ENCODE peak calls at places on chromosomes 2 and 18, in four cellular contexts. Q, S, Z and W are unnamed samples.

GRCh38 chr18:48862678-48863270 is 88.0 kb downstream of the SMAD7 start:
- DNase-seq in Q (no peak), S (no peak), Z (no peak), W (no peak)

GRCh38 chr2:219279916-219280516 is 850 bp downstream of the DNAJB2 start:
- DNase-seq in Q (no peak), S (no peak), Z (no peak), W (no peak)

GRCh38 chr18:25662247-25662646 is 310.3 kb upstream of the ZNF521 start:
- DNase-seq in Q (no peak), S (no peak), Z (no peak), W (no peak)

GRCh38 chr2:1421731-1422130 is 8.5 kb downstream of the TPO start:
- DNase-seq in Q (no peak), S (no peak), Z (no peak), W (no peak)

GRCh38 chr2:181395871-181396574 is 61.2 kb upstream of the ITGA4 start:
- DNase-seq in Q (no peak), S (no peak), Z (no peak), W (no peak)

GRCh38 chr18:33577688-33578370 is at the start of gene ASXL3:
- DNase-seq in Q (peak), S (peak), Z (peak), W (peak)

GRCh38 chr18:54805571-54806334 is 22.5 kb upstream of the RAB27B start:
- DNase-seq in Q (no peak), S (no peak), Z (no peak), W (no peak)

GRCh38 chr18:29226201-29226600 is 1049.3 kb upstream of the CDH2 start:
- DNase-seq in Q (no peak), S (no peak), Z (no peak), W (no peak)

GRCh38 chr2:213098612-213099011 is 52.8 kb downstream of the IKZF2 start:
- DNase-seq in Q (no peak), S (no peak), Z (no peak), W (no peak)

GRCh38 chr2:118241128-118241527 is 152.9 kb downstream of the INSIG2 start:
- DNase-seq in Q (no peak), S (no peak), Z (no peak), W (no peak)

GRCh38 chr18:12455511-12455910 is 47.8 kb downstream of the PRELID3A start:
- DNase-seq in Q (peak), S (no peak), Z (no peak), W (no peak)

GRCh38 chr18:49617329-49617695 is 55.5 kb downstream of the LIPG start:
- DNase-seq in Q (no peak), S (no peak), Z (no peak), W (no peak)

GRCh38 chr2:36889782-36890181 is 76.6 kb downstream of the STRN start:
- DNase-seq in Q (no peak), S (no peak), Z (no peak), W (no peak)

GRCh38 chr2:39778233-39778632 is 825 bp downstream of the THUMPD2 start:
- DNase-seq in Q (no peak), S (no peak), Z (no peak), W (no peak)

GRCh38 chr2:12310399-12310798 is 406.3 kb upstream of the TRIB2 start:
- DNase-seq in Q (no peak), S (no peak), Z (no peak), W (no peak)

GRCh38 chr2:60407398-60407797 is 146.1 kb downstream of the BCL11A start:
- DNase-seq in Q (no peak), S (no peak), Z (no peak), W (no peak)

GRCh38 chr18:49241852-49242251 is 218.6 kb downstream of the DYM start:
- DNase-seq in Q (no peak), S (no peak), Z (no peak), W (no peak)

GRCh38 chr2:189092936-189093335 is 86.6 kb downstream of the COL5A2 start:
- DNase-seq in Q (peak), S (no peak), Z (no peak), W (peak)

GRCh38 chr2:41595235-41595634 is 452.6 kb upstream of the PKDCC start:
- DNase-seq in Q (no peak), S (no peak), Z (no peak), W (no peak)

GRCh38 chr2:1730047-1730937 is 14.0 kb downstream of the PXDN start:
- DNase-seq in Q (no peak), S (no peak), Z (no peak), W (no peak)

GRCh38 chr2:171893196-171893823 is 734 bp downstream of the SLC25A12 start:
- DNase-seq in Q (no peak), S (no peak), Z (no peak), W (no peak)

GRCh38 chr18:63192885-63193349 is 126.7 kb downstream of the BCL2 start:
- DNase-seq in Q (no peak), S (no peak), Z (no peak), W (no peak)

GRCh38 chr2:143175435-143175834 is 46.2 kb downstream of the ARHGAP15 start:
- DNase-seq in Q (no peak), S (no peak), Z (no peak), W (no peak)

GRCh38 chr2:128783193-128783671 is 464.6 kb upstream of the HS6ST1 start:
- DNase-seq in Q (no peak), S (no peak), Z (no peak), W (no peak)

GRCh38 chr2:41031282-41031681 is 579.4 kb upstream of the SLC8A1 start:
- DNase-seq in Q (no peak), S (no peak), Z (no peak), W (no peak)

GRCh38 chr2:104375206-104375605 is 478.7 kb upstream of the POU3F3 start:
- DNase-seq in Q (no peak), S (no peak), Z (no peak), W (no peak)

GRCh38 chr2:129008055-129008880 is 689.6 kb upstream of the HS6ST1 start:
- DNase-seq in Q (no peak), S (no peak), Z (no peak), W (no peak)

GRCh38 chr2:96917008-96917575 is 47.2 kb upstream of the SEMA4C start:
- DNase-seq in Q (no peak), S (no peak), Z (no peak), W (no peak)

GRCh38 chr2:46983065-46983801 is 67.6 kb upstream of the MCFD2 start:
- DNase-seq in Q (no peak), S (no peak), Z (no peak), W (no peak)
- TF ChIP-seq CTCF in Q (no peak), S (no peak), Z (no peak), W (no peak)

DNA sequence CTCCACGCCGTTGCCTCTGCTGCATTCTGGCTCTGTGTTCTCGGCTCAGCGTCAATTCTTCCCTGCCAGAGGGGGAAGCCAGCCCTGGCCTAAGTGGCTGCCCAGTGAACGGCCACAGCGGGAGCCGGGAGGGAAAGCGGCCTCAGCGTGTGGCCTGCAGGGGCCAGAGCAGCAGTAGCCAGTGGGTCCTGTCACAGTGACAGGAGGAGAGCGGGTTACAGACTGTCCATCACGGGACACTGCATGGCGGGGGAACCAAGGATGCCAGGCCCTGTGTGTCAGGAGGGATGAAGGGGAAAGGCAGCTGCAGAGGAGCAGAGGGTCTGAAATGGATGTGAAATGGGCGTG is 39.7 kb downstream of the PDIA6 start:
- DNase-seq in Q (no peak), S (no peak), Z (no peak), W (no peak)
- TF ChIP-seq CTCF in Q (no peak), S (no peak), Z (no peak), W (no peak)

GRCh38 chr2:240856151-240856980 is 12.3 kb upstream of the AGXT start:
- DNase-seq in Q (no peak), S (no peak), Z (no peak), W (no peak)
- TF ChIP-seq CTCF in Q (no peak), S (peak), Z (peak), W (no peak)

GRCh38 chr2:47508641-47509040 is 105.7 kb downstream of the MSH2 start:
- DNase-seq in Q (no peak), S (no peak), Z (no peak), W (no peak)

GRCh38 chr2:47509250-47509649 is 106.3 kb downstream of the MSH2 start:
- DNase-seq in Q (no peak), S (no peak), Z (no peak), W (no peak)

GRCh38 chr2:47512581-47513083 is 109.7 kb downstream of the MSH2 start:
- DNase-seq in Q (no peak), S (no peak), Z (no peak), W (no peak)

GRCh38 chr2:47509981-47510380 is 107.0 kb downstream of the MSH2 start:
- DNase-seq in Q (no peak), S (no peak), Z (no peak), W (no peak)

DNA sequence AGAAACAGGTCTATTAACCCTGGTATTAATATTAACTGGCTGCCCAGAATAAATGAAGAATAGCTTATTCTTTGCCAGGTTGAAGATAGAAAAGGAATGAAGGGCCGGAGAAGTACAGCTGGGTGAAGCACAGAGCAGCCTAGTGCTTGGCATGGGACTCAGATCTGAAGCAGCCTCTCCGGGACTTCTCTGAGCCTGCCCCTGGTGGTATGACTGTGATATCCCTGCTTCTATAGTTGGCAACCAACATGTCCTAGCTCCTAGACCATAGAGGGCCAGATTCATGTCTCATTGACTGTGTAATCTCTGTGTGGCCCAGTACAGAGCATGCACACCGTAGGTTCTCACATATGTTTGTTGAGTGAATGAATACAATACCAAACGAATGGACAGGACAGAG is 107.8 kb downstream of the MSH2 start:
- DNase-seq in Q (no peak), S (no peak), Z (no peak), W (no peak)
- TF ChIP-seq CTCF in Q (no peak), S (no peak), Z (no peak), W (no peak)

DNA sequence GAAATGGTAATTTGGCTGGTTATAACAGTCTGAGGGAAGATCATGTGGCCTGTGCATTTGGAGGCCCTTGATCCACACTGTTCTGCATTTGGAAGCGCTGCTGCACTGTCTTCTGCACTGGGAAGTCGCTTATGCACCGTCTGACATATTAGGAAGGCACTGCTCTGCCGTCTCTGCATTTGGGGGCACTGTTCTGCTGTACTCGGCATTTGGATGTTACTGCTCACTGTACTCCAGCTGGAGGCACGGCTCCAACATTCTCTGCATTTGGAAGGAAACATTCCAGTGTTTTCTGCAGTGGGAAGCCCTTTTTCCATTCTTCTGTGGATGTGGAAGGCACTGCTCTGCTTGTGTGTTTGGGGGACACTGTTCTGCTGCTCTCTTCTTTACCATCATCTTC is 9.6 kb upstream of the PROM2 start:
- DNase-seq in Q (no peak), S (no peak), Z (no peak), W (no peak)
- TF ChIP-seq CTCF in Q (no peak), S (no peak), Z (no peak), W (no peak)

GRCh38 chr2:239290618-239291504 is 110.0 kb downstream of the HDAC4 start:
- DNase-seq in Q (no peak), S (no peak), Z (no peak), W (no peak)
- TF ChIP-seq CTCF in Q (no peak), S (no peak), Z (no peak), W (no peak)

GRCh38 chr2:110114801-110115200 is 821 bp downstream of the MALL start:
- DNase-seq in Q (no peak), S (no peak), Z (peak), W (no peak)

GRCh38 chr2:110115291-110116032 is at the start of gene MALL:
- DNase-seq in Q (no peak), S (peak), Z (peak), W (no peak)

GRCh38 chr2:110114007-110114591 is 1.5 kb downstream of the MALL start:
- DNase-seq in Q (no peak), S (no peak), Z (no peak), W (no peak)

GRCh38 chr2:110120171-110121051 is 4.8 kb upstream of the MALL start:
- DNase-seq in Q (no peak), S (no peak), Z (no peak), W (no peak)

GRCh38 chr2:110116033-110116710 is 550 bp upstream of the MALL start:
- DNase-seq in Q (no peak), S (no peak), Z (peak), W (no peak)
- TF ChIP-seq CTCF in Q (peak), S (peak), Z (peak), W (peak)

GRCh38 chr2:169221745-169222369 is 140.5 kb downstream of the LRP2 start:
- DNase-seq in Q (no peak), S (no peak), Z (no peak), W (no peak)
- TF ChIP-seq CTCF in Q (no peak), S (peak), Z (peak), W (peak)

DNA sequence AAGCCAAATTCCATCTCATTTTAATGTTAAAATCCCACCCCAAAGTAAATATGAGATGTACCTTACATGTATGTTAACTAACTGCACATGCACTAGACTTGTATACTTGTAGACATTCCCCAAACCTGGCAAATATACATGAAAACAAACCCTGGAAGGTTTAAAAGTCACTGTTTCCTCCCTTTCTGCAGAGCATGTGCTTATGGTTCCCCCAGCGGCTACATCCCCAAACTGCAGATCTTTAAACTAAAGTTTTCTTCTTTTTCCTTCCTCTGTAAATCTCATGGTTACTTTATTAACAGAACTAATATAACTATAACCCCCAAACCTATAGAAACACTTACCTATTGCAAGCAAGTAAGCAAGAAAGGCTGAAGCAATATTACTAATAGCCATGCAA is 731.5 kb downstream of the LRP1B start:
- DNase-seq in Q (no peak), S (no peak), Z (peak), W (no peak)
- TF ChIP-seq CTCF in Q (peak), S (peak), Z (peak), W (no peak)

GRCh38 chr2:26785431-26786206 is at the start of gene CENPA:
- DNase-seq in Q (peak), S (peak), Z (peak), W (peak)
- TF ChIP-seq CTCF in Q (peak), S (peak), Z (no peak), W (no peak)